ENCODE peak calls at places on chromosomes 3 and 15, in four cellular contexts. D is OCI-LY7, T is neural progenitor cell, F is PC-3. I is an unnamed sample.

GRCh38 chr15:67107014-67107812 is 41.8 kb downstream of the SMAD3 start:
- DNase-seq in D (no peak), T (no peak), F (peak; percentile 96), I (peak; percentile 99)

GRCh38 chr3:177776656-177777055 is 579.4 kb upstream of the TBL1XR1 start:
- DNase-seq in D (no peak), T (no peak), F (peak; percentile 94), I (no peak)

GRCh38 chr3:54882114-54882833 is 45.6 kb downstream of the LRTM1 start:
- DNase-seq in D (no peak), T (no peak), F (peak; percentile 95), I (no peak)

GRCh38 chr3:64674591-64675076 is 13.2 kb downstream of the ADAMTS9 start:
- DNase-seq in D (no peak), T (no peak), F (no peak), I (no peak)

GRCh38 chr15:40471778-40472130 is 970 bp downstream of the CHST14 start:
- DNase-seq in D (peak; percentile 15), T (peak; percentile 52), F (peak; percentile 77), I (no peak)

GRCh38 chr3:114675104-114675503 is 381.3 kb downstream of the TIGIT start:
- DNase-seq in D (no peak), T (no peak), F (no peak), I (no peak)

GRCh38 chr15:65361708-65362459 is 15.9 kb downstream of the IGDCC3 start:
- DNase-seq in D (no peak), T (no peak), F (no peak), I (no peak)

GRCh38 chr15:73019733-73020132 is 32.5 kb upstream of the NEO1 start:
- DNase-seq in D (no peak), T (no peak), F (no peak), I (no peak)

GRCh38 chr3:183698760-183699159 is 1.2 kb downstream of the YEATS2 start:
- DNase-seq in D (peak; percentile 51), T (peak; percentile 36), F (peak; percentile 15), I (no peak)

GRCh38 chr3:188559069-188559410 is 405.1 kb downstream of the LPP start:
- DNase-seq in D (no peak), T (no peak), F (no peak), I (no peak)

GRCh38 chr3:127589600-127590281 is 792 bp downstream of the TPRA1 start:
- DNase-seq in D (peak; percentile 29), T (peak; percentile 55), F (peak; percentile 19), I (no peak)

GRCh38 chr3:141191097-141191749 is 40.4 kb upstream of the PXYLP1 start:
- DNase-seq in D (no peak), T (no peak), F (peak; percentile 30), I (no peak)

GRCh38 chr3:95212117-95212516 is 1149.3 kb downstream of the NSUN3 start:
- DNase-seq in D (no peak), T (no peak), F (no peak), I (no peak)

GRCh38 chr3:140406655-140407054 is 271.2 kb upstream of the TRIM42 start:
- DNase-seq in D (no peak), T (no peak), F (no peak), I (no peak)

GRCh38 chr3:108255131-108255530 is 32.9 kb upstream of the IFT57 start:
- DNase-seq in D (no peak), T (no peak), F (no peak), I (no peak)

GRCh38 chr3:62525276-62525675 is 151.9 kb upstream of the FEZF2 start:
- DNase-seq in D (no peak), T (no peak), F (no peak), I (no peak)

GRCh38 chr3:135150282-135150681 is 355.2 kb downstream of the EPHB1 start:
- DNase-seq in D (no peak), T (no peak), F (no peak), I (no peak)

GRCh38 chr15:48494646-48495045 is 150.9 kb downstream of the FBN1 start:
- DNase-seq in D (no peak), T (no peak), F (no peak), I (no peak)

GRCh38 chr3:108218811-108219210 is 3.4 kb downstream of the IFT57 start:
- DNase-seq in D (no peak), T (no peak), F (peak; percentile 26), I (no peak)

GRCh38 chr3:99651561-99651960 is 13.2 kb downstream of the COL8A1 start:
- DNase-seq in D (no peak), T (no peak), F (peak; percentile 82), I (no peak)

GRCh38 chr3:39101022-39101689 is 6.3 kb downstream of the GORASP1 start:
- DNase-seq in D (peak; percentile 71), T (peak; percentile 68), F (peak; percentile 58), I (no peak)

GRCh38 chr3:130834476-130834875 is 59.4 kb upstream of the ATP2C1 start:
- DNase-seq in D (no peak), T (no peak), F (peak; percentile 18), I (no peak)

GRCh38 chr3:167829057-167829456 is 93.5 kb downstream of the SERPINI1 start:
- DNase-seq in D (peak; percentile 44), T (no peak), F (no peak), I (no peak)

GRCh38 chr3:129609591-129610169 is 3.2 kb upstream of the PLXND1 start:
- DNase-seq in D (no peak), T (no peak), F (no peak), I (no peak)

GRCh38 chr3:27094721-27095120 is 274.5 kb downstream of the NEK10 start:
- DNase-seq in D (no peak), T (no peak), F (no peak), I (no peak)

GRCh38 chr3:64716110-64716509 is 28.3 kb upstream of the ADAMTS9 start:
- DNase-seq in D (no peak), T (no peak), F (no peak), I (no peak)

GRCh38 chr3:71521021-71521352 is 62.5 kb downstream of the FOXP1 start:
- DNase-seq in D (no peak), T (no peak), F (no peak), I (no peak)
- TF ChIP-seq EZH2phosphoT487 in D (no peak), T (no peak), F (no peak), I (no peak)

GRCh38 chr3:33071946-33072345 is 25.0 kb downstream of the GLB1 start:
- DNase-seq in D (no peak), T (no peak), F (no peak), I (no peak)

GRCh38 chr3:33076952-33077351 is 20.0 kb downstream of the GLB1 start:
- DNase-seq in D (no peak), T (no peak), F (no peak), I (no peak)

GRCh38 chr3:33071181-33071580 is 25.8 kb downstream of the GLB1 start:
- DNase-seq in D (no peak), T (no peak), F (no peak), I (no peak)

GRCh38 chr3:33075996-33076395 is 20.9 kb downstream of the GLB1 start:
- DNase-seq in D (no peak), T (no peak), F (no peak), I (no peak)

DNA sequence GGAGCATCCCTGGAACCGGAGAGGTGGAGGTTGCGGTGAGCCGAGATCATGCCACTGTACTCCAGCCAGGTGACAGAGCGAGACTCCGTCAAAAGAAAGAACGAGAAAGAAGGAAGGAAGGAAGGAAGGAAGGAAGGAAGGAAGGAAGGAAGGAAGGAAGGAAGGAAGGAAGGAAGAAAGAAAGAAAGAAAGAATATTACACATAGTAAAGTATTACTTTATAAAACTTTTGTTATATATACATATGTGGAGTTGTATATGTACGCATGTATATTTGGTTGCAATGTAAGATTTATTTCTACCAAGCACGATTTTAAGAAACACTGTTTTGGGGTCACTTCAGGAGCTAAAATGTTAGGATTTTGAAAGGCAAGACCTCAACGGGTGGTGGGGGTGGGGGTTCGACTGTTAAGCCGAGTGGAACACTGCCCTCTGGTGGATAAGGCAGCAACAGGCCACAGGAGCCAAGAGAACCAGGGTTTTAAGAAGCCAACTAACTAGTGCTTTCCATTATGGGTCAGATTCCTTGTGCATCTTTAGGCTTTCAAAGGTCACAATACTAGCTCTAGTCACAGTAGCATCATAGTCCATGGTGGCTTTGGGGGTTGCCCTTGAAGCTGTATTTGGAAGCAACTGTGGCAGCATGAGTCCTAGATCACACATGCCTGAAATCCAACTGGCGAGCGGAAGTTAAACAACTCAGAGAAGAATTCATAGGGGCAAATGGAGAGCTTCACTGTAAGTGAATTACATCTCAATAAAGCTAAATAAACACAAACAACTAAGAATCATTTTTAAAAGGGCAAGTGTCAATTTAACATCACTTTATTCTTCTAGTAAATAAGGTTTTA is 22.5 kb downstream of the GLB1 start:
- DNase-seq in D (peak; percentile 80), T (peak; percentile 84), F (peak; percentile 84), I (peak; percentile 48)
- TF ChIP-seq EZH2phosphoT487 in D (no peak), T (no peak), F (no peak), I (no peak)

GRCh38 chr3:152400912-152401311 is 132.2 kb downstream of the MBNL1 start:
- DNase-seq in D (no peak), T (no peak), F (peak; percentile 84), I (no peak)

GRCh38 chr3:152404976-152405375 is 136.2 kb downstream of the MBNL1 start:
- DNase-seq in D (no peak), T (no peak), F (no peak), I (no peak)

GRCh38 chr3:152405915-152406802 is 137.4 kb downstream of the MBNL1 start:
- DNase-seq in D (no peak), T (no peak), F (peak; percentile 67), I (no peak)

GRCh38 chr3:152402698-152403456 is 134.1 kb downstream of the MBNL1 start:
- DNase-seq in D (no peak), T (no peak), F (peak; percentile 31), I (no peak)

DNA sequence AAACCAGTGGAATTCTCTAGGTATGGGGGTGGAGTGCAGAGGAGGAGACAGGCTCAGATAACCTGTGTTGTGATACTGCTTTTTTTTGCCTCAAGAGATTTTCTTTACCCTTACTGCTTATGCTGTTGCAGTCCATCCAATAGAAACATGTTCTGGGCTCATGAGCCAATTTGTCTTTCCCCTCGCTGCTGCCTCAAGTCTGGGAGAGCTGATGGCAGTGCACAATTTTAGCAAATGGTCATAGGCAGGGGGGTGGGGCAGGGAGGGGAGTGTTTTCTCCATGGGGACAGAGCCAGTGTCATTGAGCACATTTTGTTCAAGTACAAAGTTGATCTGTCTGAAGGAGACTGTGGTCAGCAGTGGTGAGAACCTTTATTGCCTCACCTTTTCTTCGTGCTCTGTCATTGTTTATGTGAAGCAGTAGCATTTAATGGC is 134.9 kb downstream of the MBNL1 start:
- DNase-seq in D (no peak), T (no peak), F (no peak), I (no peak)
- TF ChIP-seq EZH2phosphoT487 in D (no peak), T (no peak), F (no peak), I (no peak)

GRCh38 chr3:106342386-106342785 is 473.6 kb upstream of the CBLB start:
- DNase-seq in D (no peak), T (no peak), F (no peak), I (no peak)

GRCh38 chr3:106338582-106339219 is 469.9 kb upstream of the CBLB start:
- DNase-seq in D (no peak), T (no peak), F (peak; percentile 62), I (no peak)

GRCh38 chr3:106343841-106344240 is 475.0 kb upstream of the CBLB start:
- DNase-seq in D (no peak), T (no peak), F (no peak), I (no peak)

GRCh38 chr3:106339551-106339950 is 470.7 kb upstream of the CBLB start:
- DNase-seq in D (no peak), T (no peak), F (peak; percentile 52), I (no peak)

DNA sequence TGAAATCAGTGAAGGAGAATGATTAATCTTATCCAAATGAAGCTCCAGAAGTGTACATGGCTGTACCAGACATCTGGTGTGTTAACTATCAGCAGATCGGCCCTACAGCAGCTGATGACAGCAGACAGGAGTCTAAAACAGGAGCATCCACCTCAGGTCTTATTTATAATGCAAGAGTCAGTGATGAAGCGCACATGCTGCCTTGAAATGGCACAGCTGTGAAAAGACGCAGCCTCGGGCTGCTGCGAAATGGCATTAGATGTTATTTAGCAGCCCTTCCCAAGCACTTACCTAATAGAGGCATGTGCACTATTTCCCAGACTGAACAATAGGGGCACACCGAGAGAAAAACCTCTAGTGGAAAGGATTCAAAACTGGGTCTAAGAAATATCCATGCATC is 472.3 kb upstream of the CBLB start:
- DNase-seq in D (no peak), T (no peak), F (no peak), I (no peak)
- TF ChIP-seq EZH2phosphoT487 in D (no peak), T (no peak), F (no peak), I (no peak)